ENCODE peak calls at places on chromosome 16, in eight cellular contexts. V, P, Z, L, E, Q, X and R are unnamed samples.

GRCh38 chr16:896261-897199 is 74.3 kb downstream of the LMF1 start:
- DNase-seq in V (no peak), P (no peak), Z (no peak), L (no peak), E (no peak), Q (no peak), X (no peak), R (no peak)

GRCh38 chr16:58306327-58306726 is 11.5 kb upstream of the PRSS54 start:
- DNase-seq in V (peak; percentile 58), P (no peak), Z (peak; percentile 62), L (no peak), E (peak; percentile 58), Q (no peak), X (peak; percentile 20), R (peak; percentile 27)

GRCh38 chr16:75377971-75378386 is 55.3 kb downstream of the CFDP1 start:
- DNase-seq in V (no peak), P (no peak), Z (no peak), L (peak; percentile 62), E (peak; percentile 49), Q (no peak), X (no peak), R (peak; percentile 99)

GRCh38 chr16:78444-79145 is 570 bp downstream of the MPG start:
- DNase-seq in V (peak; percentile 28), P (no peak), Z (no peak), L (peak; percentile 79), E (no peak), Q (no peak), X (no peak), R (peak; percentile 75)

GRCh38 chr16:85753559-85753958 is 2.7 kb upstream of the C16orf74 start:
- DNase-seq in V (no peak), P (no peak), Z (no peak), L (no peak), E (no peak), Q (no peak), X (no peak), R (no peak)

GRCh38 chr16:74760007-74760767 is 14.4 kb downstream of the FA2H start:
- DNase-seq in V (no peak), P (no peak), Z (no peak), L (no peak), E (no peak), Q (no peak), X (no peak), R (peak; percentile 77)

GRCh38 chr16:52408197-52408845 is 138.6 kb downstream of the TOX3 start:
- DNase-seq in V (no peak), P (no peak), Z (no peak), L (no peak), E (no peak), Q (no peak), X (no peak), R (no peak)

GRCh38 chr16:11824362-11824761 is 27.0 kb downstream of the RSL1D1 start:
- DNase-seq in V (no peak), P (no peak), Z (no peak), L (peak; percentile 42), E (no peak), Q (no peak), X (no peak), R (no peak)

GRCh38 chr16:74563828-74564263 is 43.1 kb downstream of the GLG1 start:
- DNase-seq in V (no peak), P (no peak), Z (no peak), L (peak; percentile 10), E (no peak), Q (no peak), X (no peak), R (peak; percentile 75)

GRCh38 chr16:88561485-88562369 is 8.5 kb upstream of the ZC3H18 start:
- DNase-seq in V (peak; percentile 43), P (peak; percentile 39), Z (peak; percentile 70), L (peak; percentile 78), E (peak; percentile 74), Q (peak; percentile 30), X (peak; percentile 43), R (peak; percentile 45)

GRCh38 chr16:67663151-67663876 is 2.6 kb downstream of the PARD6A start:
- DNase-seq in V (peak; percentile 45), P (no peak), Z (peak; percentile 72), L (no peak), E (peak; percentile 89), Q (no peak), X (no peak), R (no peak)

GRCh38 chr16:66159987-66160386 is 206.5 kb upstream of the CDH5 start:
- DNase-seq in V (no peak), P (no peak), Z (no peak), L (no peak), E (no peak), Q (no peak), X (no peak), R (peak; percentile 12)

GRCh38 chr16:66154801-66155200 is 211.7 kb upstream of the CDH5 start:
- DNase-seq in V (no peak), P (no peak), Z (no peak), L (peak; percentile 24), E (no peak), Q (no peak), X (no peak), R (peak; percentile 90)

GRCh38 chr16:67394271-67395104 is 1.2 kb upstream of the TPPP3 start:
- DNase-seq in V (no peak), P (no peak), Z (no peak), L (no peak), E (peak; percentile 71), Q (no peak), X (no peak), R (no peak)

GRCh38 chr16:85974428-85975375 is 75.7 kb downstream of the IRF8 start:
- DNase-seq in V (no peak), P (no peak), Z (no peak), L (no peak), E (no peak), Q (no peak), X (no peak), R (no peak)

GRCh38 chr16:67016681-67017450 is 12.1 kb upstream of the CBFB start:
- DNase-seq in V (no peak), P (no peak), Z (no peak), L (no peak), E (peak; percentile 35), Q (no peak), X (no peak), R (no peak)